ENCODE peak calls at places on chromosomes 11 and 22, in ten cellular contexts. Y is transverse colon; V is GM23338; D is stomach; R is IMR-90; I is colonic mucosa; O is HCT116; W is kidney; P is mammary epithelial cell; S is CD4-positive, CD25-positive, alpha-beta regulatory T cell. F is an unnamed sample.

GRCh38 chr11:111539426-111540113 is 950 bp upstream of the LAYN start:
- DNase-seq in I (no peak), O (no peak), R (no peak), D (no peak), P (no peak), Y (no peak), S (peak; percentile 55), V (no peak), W (no peak), F (peak; percentile 36)

GRCh38 chr22:35480143-35480542 is 60.5 kb upstream of the RASD2 start:
- DNase-seq in P (no peak), D (peak; percentile 56), W (peak; percentile 90), Y (peak; percentile 71), O (no peak), V (no peak), R (peak; percentile 16), I (peak; percentile 65), S (no peak), F (no peak)

GRCh38 chr11:13294771-13295579 is 17.4 kb downstream of the BMAL1 start:
- DNase-seq in Y (no peak), V (no peak), O (no peak), W (no peak), I (no peak), S (no peak), R (no peak), P (no peak), D (no peak), F (no peak)

GRCh38 chr11:134730596-134731538 is 318.8 kb upstream of the B3GAT1 start:
- DNase-seq in W (no peak), R (no peak), O (no peak), P (no peak), Y (no peak), I (no peak), D (no peak), V (no peak), S (no peak), F (no peak)

GRCh38 chr11:24709928-24710565 is 213.2 kb downstream of the LUZP2 start:
- DNase-seq in Y (no peak), R (no peak), I (no peak), W (no peak), D (no peak), O (no peak), P (no peak), S (no peak), V (no peak), F (no peak)

GRCh38 chr11:2741006-2741376 is 41.2 kb upstream of the KCNQ1OT1 start:
- DNase-seq in I (no peak), O (no peak), Y (no peak), S (no peak), V (no peak), D (no peak), R (no peak), W (peak; percentile 67), P (no peak), F (peak; percentile 6)

GRCh38 chr11:123057604-123058305 is 4.2 kb downstream of the HSPA8 start:
- DNase-seq in Y (no peak), O (no peak), I (no peak), V (no peak), S (no peak), D (no peak), R (no peak), P (no peak), W (no peak), F (no peak)

GRCh38 chr11:65417221-65417701 is 5.3 kb upstream of the NEAT1 start:
- DNase-seq in V (no peak), R (no peak), S (peak; percentile 26), D (peak; percentile 44), Y (peak; percentile 49), P (no peak), W (peak; percentile 84), I (no peak), O (no peak), F (peak; percentile 4)

GRCh38 chr11:17208257-17208999 is 642 bp upstream of the PIK3C2A start:
- DNase-seq in V (peak; percentile 90), O (peak; percentile 82), R (peak; percentile 59), S (no peak), I (peak; percentile 74), Y (peak; percentile 62), D (peak; percentile 65), W (no peak), P (peak; percentile 81), F (peak; percentile 74)

GRCh38 chr11:34226210-34226609 is 120.8 kb downstream of the NAT10 start:
- DNase-seq in D (no peak), V (no peak), S (no peak), I (no peak), O (no peak), W (no peak), R (no peak), P (no peak), Y (peak; percentile 37), F (no peak)

GRCh38 chr11:69326622-69327219 is 32.8 kb downstream of the MYEOV start:
- DNase-seq in D (peak; percentile 10), I (peak; percentile 5), S (no peak), R (no peak), Y (no peak), O (no peak), P (no peak), W (no peak), V (no peak), F (no peak)

GRCh38 chr11:45809456-45810395 is 4.8 kb downstream of the SLC35C1 start:
- DNase-seq in D (no peak), P (no peak), V (no peak), Y (no peak), O (no peak), R (no peak), I (no peak), S (no peak), W (no peak), F (no peak)

GRCh38 chr11:65573391-65574146 is 1.2 kb downstream of the FAM89B start:
- DNase-seq in S (no peak), W (peak; percentile 87), P (no peak), D (no peak), R (no peak), O (no peak), Y (peak; percentile 49), V (no peak), I (peak; percentile 57), F (peak; percentile 32)

GRCh38 chr11:77294040-77294439 is 7.4 kb downstream of the GDPD4 start:
- DNase-seq in P (no peak), D (no peak), W (no peak), O (no peak), I (no peak), Y (no peak), S (no peak), V (no peak), R (no peak), F (no peak)

GRCh38 chr11:100316990-100317389 is 370.1 kb upstream of the ARHGAP42 start:
- DNase-seq in O (no peak), P (no peak), R (no peak), I (no peak), S (no peak), W (no peak), V (no peak), D (no peak), Y (no peak), F (no peak)
- H3K4me3 ChIP-seq in O (no peak overlapping the region), P (no peak overlapping the region), R (no peak overlapping the region), I (no peak overlapping the region), S (no peak overlapping the region), W (no peak overlapping the region), V (no peak overlapping the region), D (no peak overlapping the region), Y (no peak overlapping the region), F (no peak overlapping the region)

GRCh38 chr11:94144233-94144632 is 15.6 kb downstream of the PANX1 start:
- DNase-seq in S (no peak), P (peak; percentile 61), O (no peak), W (no peak), Y (no peak), I (no peak), R (no peak), D (no peak), V (no peak), F (no peak)
- H3K4me1 ChIP-seq in S (peaks cover 8% of the 10 kb centered on the region), P (peaks cover 45% of the 10 kb centered on the region), O (no peaks in the 10 kb centered on the region), W (no peaks in the 10 kb centered on the region), Y (peaks cover 15% of the 10 kb centered on the region), I (peaks cover 9% of the 10 kb centered on the region), R (peaks cover 30% of the 10 kb centered on the region), D (peaks cover 17% of the 10 kb centered on the region), V (peaks cover 63% of the 10 kb centered on the region), F (peaks cover 71% of the 10 kb centered on the region)

DNA sequence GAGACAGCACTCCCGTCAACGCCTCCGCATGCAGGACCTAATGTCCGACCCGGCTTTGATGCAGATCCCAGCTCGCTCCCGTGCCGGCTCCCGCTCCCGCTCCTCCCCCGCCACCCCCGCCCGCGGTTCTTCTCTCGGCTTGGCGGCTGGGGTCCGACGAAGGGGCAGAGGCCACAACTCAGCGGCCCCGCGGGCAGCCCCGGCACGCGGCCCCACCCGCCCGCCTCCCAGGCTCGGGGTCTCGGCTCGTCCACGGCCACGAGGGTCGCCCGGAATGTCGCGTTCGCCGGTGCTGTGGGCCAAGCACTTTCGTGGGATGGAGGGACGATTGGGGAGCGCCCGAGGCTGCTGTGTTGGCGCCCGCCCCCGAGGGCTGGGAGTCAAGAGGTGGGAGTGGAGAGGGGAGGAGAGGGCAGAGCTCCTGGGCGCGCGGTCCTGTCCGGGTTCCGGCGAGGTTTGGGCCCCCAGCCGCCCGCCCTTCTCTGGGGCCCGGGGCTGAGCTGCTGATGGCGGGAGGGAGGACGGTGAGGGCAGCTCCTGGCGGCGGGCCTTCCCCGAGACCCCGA is 5.3 kb upstream of the TBX1 start:
- DNase-seq in S (no peak), R (no peak), I (no peak), W (no peak), V (peak; percentile 69), P (no peak), Y (no peak), O (no peak), D (no peak), F (no peak)
- H3K4me3 ChIP-seq in S (no peak overlapping the region), R (no peak overlapping the region), I (no peak overlapping the region), W (no peak overlapping the region), V (peak overlapping the region; percentile 53), P (no peak overlapping the region), Y (no peak overlapping the region), O (no peak overlapping the region), D (no peak overlapping the region), F (no peak overlapping the region)

DNA sequence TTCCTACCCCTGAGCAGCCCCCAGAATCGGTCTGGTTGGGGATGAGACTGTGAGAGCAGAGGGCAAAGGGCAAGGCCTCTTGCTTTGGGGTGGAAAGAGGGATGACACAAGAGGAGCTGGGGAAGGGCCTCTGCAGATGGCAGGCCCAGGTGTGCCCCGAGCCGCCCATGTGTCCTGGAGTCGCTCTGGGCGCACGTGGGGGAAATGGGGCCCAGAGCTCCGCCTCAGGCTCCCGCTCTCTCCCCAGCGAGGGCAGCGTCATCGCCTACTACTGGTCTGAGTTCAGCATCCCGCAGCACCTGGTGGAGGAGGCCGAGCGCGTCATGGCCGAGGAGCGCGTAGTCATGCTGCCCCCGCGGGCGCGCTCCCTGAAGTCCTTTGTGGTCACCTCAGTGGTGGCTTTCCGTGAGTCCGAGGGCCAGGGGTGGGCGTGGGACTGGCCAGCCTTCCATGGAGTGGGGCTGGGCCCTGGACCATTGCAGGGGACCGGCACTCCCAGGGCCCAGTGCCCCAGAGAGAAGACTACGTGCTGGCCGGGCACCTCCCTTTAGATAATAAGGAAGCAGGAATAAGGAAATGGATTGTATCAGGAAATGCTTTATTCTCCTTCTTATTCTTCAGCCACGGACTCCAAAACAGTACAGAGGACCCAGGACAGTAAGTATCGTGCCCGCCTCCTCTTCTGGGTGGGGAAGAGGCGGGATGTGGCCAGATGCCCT is 30.1 kb downstream of the ST14 start:
- DNase-seq in I (peak; percentile 73), O (no peak), W (peak; percentile 72), S (no peak), P (no peak), D (no peak), V (peak; percentile 64), R (no peak), Y (peak; percentile 81), F (no peak)
- H3K4me1 ChIP-seq in I (peaks cover 12% of the 10 kb centered on the region), O (no peaks in the 10 kb centered on the region), W (no peaks in the 10 kb centered on the region), S (no peaks in the 10 kb centered on the region), P (no peaks in the 10 kb centered on the region), D (peaks cover 6% of the 10 kb centered on the region), V (no peaks in the 10 kb centered on the region), R (no peaks in the 10 kb centered on the region), Y (peaks cover 22% of the 10 kb centered on the region), F (no peaks in the 10 kb centered on the region)

GRCh38 chr22:28711820-28712777 is 29.5 kb downstream of the CHEK2 start:
- DNase-seq in W (no peak), R (peak; percentile 97), S (no peak), D (no peak), P (peak; percentile 88), O (no peak), I (no peak), V (no peak), Y (no peak), F (peak; percentile 97)
- H3K4me3 ChIP-seq in W (peak overlapping the region; percentile 3), R (peak overlapping the region; percentile 12), S (no peak overlapping the region), D (no peak overlapping the region), P (no peak overlapping the region), O (no peak overlapping the region), I (no peak overlapping the region), V (no peak overlapping the region), Y (no peak overlapping the region), F (peak overlapping the region; percentile 74)